ENCODE peak calls at places on chromosomes 3 and 15, in eight cellular contexts. O is lower lobe of right lung, N is uterus, T is psoas muscle, B is GM12865, U is sigmoid colon, S is esophagus muscularis mucosa, D is AG04450. F is an unnamed sample.
A peak's percentile ranks its signal among the peaks of the same experiment; 100 is the strongest.

GRCh38 chr15:75801859-75802593 is 41.2 kb upstream of the UBE2Q2 start:
- DNase-seq in N (peak; percentile 77), O (peak; percentile 90), D (peak; percentile 15), B (peak; percentile 80), U (peak; percentile 90), S (no peak), T (peak; percentile 91), F (no peak)

GRCh38 chr3:149085828-149086231 is 503 bp downstream of the HLTF start:
- DNase-seq in N (no peak), U (peak; percentile 68), S (no peak), D (no peak), B (peak; percentile 55), T (no peak), O (no peak), F (no peak)

GRCh38 chr3:116815321-116815720 is 105.7 kb downstream of the TUSC7 start:
- DNase-seq in T (no peak), N (no peak), U (no peak), S (no peak), O (no peak), D (no peak), B (no peak), F (no peak)

GRCh38 chr3:131036200-131036816 is 9.6 kb downstream of the NEK11 start:
- DNase-seq in N (no peak), T (no peak), O (no peak), D (peak; percentile 61), U (no peak), B (no peak), S (no peak), F (no peak)

GRCh38 chr3:189363856-189364255 is 192.1 kb downstream of the TPRG1 start:
- DNase-seq in O (no peak), U (no peak), D (no peak), T (no peak), N (no peak), B (no peak), S (no peak), F (no peak)

GRCh38 chr15:58249646-58250312 is 111.6 kb downstream of the AQP9 start:
- DNase-seq in U (no peak), O (no peak), D (no peak), N (no peak), S (no peak), T (no peak), B (no peak), F (no peak)

GRCh38 chr15:90750186-90750585 is 33.0 kb downstream of the BLM start:
- DNase-seq in S (no peak), O (no peak), T (no peak), B (peak; percentile 67), U (no peak), D (no peak), N (no peak), F (no peak)

GRCh38 chr3:58567251-58567515 is 10.0 kb downstream of the FAM107A start:
- DNase-seq in N (no peak), B (no peak), T (no peak), D (no peak), O (no peak), U (peak; percentile 41), S (no peak), F (no peak)

GRCh38 chr3:5009506-5010100 is 30.4 kb downstream of the BHLHE40 start:
- DNase-seq in T (no peak), D (no peak), O (no peak), B (no peak), S (no peak), N (no peak), U (no peak), F (no peak)

GRCh38 chr3:5010140-5010539 is 30.9 kb downstream of the BHLHE40 start:
- DNase-seq in T (no peak), N (no peak), S (no peak), D (no peak), B (no peak), U (no peak), O (no peak), F (no peak)

GRCh38 chr3:5012398-5012797 is 33.2 kb downstream of the BHLHE40 start:
- DNase-seq in N (no peak), D (no peak), B (no peak), U (peak; percentile 15), O (no peak), S (no peak), T (no peak), F (no peak)

GRCh38 chr3:5011555-5012256 is 32.5 kb downstream of the BHLHE40 start:
- DNase-seq in S (no peak), B (peak; percentile 84), U (peak; percentile 64), N (no peak), T (no peak), D (no peak), O (peak; percentile 63), F (no peak)

DNA sequence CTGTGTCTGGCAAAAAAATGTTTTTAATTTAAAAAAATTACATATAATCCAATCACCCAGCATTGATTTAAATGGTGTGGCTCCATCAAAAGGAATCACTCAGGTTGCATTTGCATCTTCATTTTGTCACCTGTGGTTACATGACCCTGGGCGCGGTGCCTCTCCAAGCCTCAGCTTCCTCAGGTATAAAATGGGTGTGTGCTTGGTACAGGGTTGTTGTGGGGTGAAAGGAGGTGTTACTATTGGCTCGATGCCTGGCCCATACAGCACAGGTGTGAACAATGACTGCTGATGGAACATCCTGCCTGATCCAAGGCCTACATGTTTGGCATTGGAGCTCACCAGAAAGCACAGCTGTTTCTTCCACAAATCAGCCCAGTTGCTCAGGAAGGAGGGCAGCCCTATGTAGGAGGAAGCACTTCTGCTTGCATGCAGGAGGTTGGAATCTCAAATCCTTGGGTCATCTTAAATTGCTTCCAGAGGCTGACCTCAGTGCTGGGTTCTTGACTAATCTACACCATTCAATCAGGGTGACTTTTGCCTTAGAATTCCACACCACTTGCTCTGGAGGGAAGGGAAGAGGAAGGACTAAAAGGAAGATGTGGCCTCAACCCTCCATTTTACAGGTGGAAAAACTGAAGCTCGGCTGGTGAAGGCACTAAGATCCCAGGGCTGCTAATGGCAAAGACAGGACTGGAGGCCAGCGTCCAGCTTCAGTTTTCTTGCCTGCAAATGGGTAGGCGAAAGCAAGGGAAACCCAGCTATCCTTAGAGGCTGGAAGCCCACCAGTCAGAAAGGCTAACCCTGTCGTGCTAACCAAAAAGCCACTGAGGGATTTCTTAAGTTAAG is 31.7 kb downstream of the BHLHE40 start:
- DNase-seq in O (no peak), T (no peak), U (peak; percentile 49), B (peak; percentile 43), S (no peak), D (no peak), N (no peak), F (no peak)
- H3K4me3 ChIP-seq in O (no peak overlapping the region), T (no peak overlapping the region), U (no peak overlapping the region), B (peak overlapping the region; percentile 38), S (no peak overlapping the region), D (no peak overlapping the region), N (no peak overlapping the region), F (no peak overlapping the region)

DNA sequence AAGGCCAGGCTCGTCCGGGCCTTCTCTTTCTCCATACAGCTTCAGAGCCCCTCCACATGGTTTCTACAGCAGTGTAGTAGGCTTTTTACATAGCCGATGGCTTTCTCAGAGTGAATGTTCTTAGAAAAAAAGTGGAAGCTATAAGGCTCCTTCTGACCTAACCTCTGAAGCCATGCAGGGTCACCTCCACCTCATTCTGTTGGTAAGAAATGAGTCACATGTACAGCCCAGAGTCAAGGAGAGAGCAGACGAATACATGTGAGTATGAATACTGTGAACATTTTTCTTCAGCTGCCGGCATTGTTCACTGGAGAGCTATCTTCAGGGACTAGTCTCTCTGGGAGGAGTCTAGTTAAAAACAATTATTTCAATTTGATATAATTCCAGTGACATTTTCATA is 68.2 kb upstream of the THRB start:
- DNase-seq in N (no peak), S (no peak), D (no peak), O (no peak), U (no peak), B (peak; percentile 16), T (no peak), F (no peak)
- H3K4me3 ChIP-seq in N (no peak overlapping the region), S (no peak overlapping the region), D (no peak overlapping the region), O (no peak overlapping the region), U (no peak overlapping the region), B (no peak overlapping the region), T (no peak overlapping the region), F (no peak overlapping the region)

GRCh38 chr15:66622677-66623076 is 56.9 kb upstream of the LCTL start:
- DNase-seq in N (no peak), O (no peak), B (no peak), D (no peak), T (no peak), U (no peak), S (no peak), F (no peak)

GRCh38 chr15:66620744-66621344 is 55.0 kb upstream of the LCTL start:
- DNase-seq in B (no peak), O (no peak), T (no peak), D (no peak), S (no peak), N (no peak), U (no peak), F (no peak)

GRCh38 chr15:66619152-66619903 is 53.5 kb upstream of the LCTL start:
- DNase-seq in U (peak; percentile 86), S (no peak), O (peak; percentile 84), B (peak; percentile 63), N (peak; percentile 76), T (peak; percentile 85), D (peak; percentile 38), F (no peak)

GRCh38 chr15:66623801-66624453 is 58.1 kb upstream of the LCTL start:
- DNase-seq in B (no peak), U (no peak), D (no peak), T (no peak), O (no peak), S (no peak), N (no peak), F (no peak)

DNA sequence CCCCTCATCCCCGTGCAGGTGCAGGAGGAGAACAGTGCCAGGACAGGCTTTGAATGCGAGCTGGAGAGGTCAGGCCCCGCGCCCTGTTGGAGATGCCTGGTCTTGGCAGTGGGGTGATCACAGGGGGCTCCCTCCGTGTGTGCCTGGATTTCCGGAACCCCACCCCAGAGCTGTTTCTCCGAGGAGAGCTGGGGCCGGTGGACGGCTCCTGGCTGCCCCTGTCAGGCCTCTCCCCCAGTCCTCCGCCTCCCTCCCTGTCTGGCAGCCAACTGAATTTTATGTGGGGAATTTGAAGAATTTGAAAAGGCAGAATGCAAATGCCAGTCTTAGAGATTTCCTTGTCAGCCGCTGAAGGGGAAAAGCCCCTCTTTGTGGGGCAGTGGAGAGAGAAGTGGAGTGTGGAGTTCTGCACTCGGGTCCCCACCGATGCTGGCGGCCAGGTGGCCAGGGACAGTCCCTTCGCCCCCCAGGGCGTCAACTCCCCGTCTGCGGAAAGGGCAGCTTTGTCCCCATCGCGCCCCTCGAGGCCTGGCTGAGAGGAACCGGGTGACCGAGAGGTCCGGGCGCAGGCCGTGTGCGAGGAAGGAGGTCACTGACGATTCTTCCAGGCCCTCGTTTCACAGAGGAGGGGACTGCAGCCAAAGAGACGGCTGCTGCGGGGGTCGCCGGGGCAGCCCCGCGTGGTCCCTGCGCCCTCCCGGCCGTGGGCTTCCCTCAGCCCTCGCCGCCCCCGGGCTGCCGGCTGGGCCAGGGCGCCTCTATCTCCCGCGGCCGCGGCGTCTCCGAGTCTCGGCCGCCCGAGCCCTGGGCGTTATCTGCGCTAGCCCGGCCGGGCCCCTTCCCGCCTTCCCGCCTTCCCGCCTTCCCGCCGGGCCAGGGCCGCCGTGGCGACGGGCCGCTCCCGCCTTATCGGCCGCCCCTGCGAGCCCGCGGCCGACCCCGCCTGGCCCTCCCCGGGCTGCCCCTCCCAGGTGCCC is 56.0 kb upstream of the LCTL start:
- DNase-seq in U (no peak), D (no peak), N (no peak), T (no peak), B (no peak), O (peak; percentile 47), S (no peak), F (no peak)
- H3K4me3 ChIP-seq in U (no peak overlapping the region), D (no peak overlapping the region), N (peak overlapping the region; percentile 30), T (peak overlapping the region; percentile 55), B (no peak overlapping the region), O (peak overlapping the region; percentile 43), S (peak overlapping the region; percentile 49), F (no peak overlapping the region)

GRCh38 chr3:66224220-66224619 is 3.4 kb downstream of the SLC25A26 start:
- DNase-seq in O (no peak), T (no peak), S (no peak), D (no peak), U (no peak), B (no peak), N (no peak), F (no peak)

GRCh38 chr3:66215106-66215505 is 5.7 kb upstream of the SLC25A26 start:
- DNase-seq in S (no peak), N (no peak), B (no peak), D (no peak), O (no peak), U (no peak), T (no peak), F (no peak)

GRCh38 chr3:66220602-66221377 is at the start of gene SLC25A26:
- DNase-seq in T (peak; percentile 97), B (peak; percentile 97), N (peak; percentile 96), O (peak; percentile 97), D (peak; percentile 75), S (peak; percentile 99), U (peak; percentile 98), F (peak; percentile 88)

GRCh38 chr3:66220066-66220465 is 735 bp upstream of the SLC25A26 start:
- DNase-seq in N (no peak), B (no peak), T (no peak), D (no peak), O (no peak), U (no peak), S (no peak), F (no peak)
- H3K4me3 ChIP-seq in N (peak overlapping the region; percentile 65), B (peak overlapping the region; percentile 85), T (peak overlapping the region; percentile 76), D (peak overlapping the region; percentile 91), O (peak overlapping the region; percentile 76), U (peak overlapping the region; percentile 68), S (peak overlapping the region; percentile 76), F (peak overlapping the region; percentile 87)

F was measured in skeletal muscle cell.